ENCODE peak calls at places on chromosome 17, in six cellular contexts. H, B, D, J, F and A are unnamed samples.
A peak's percentile ranks its signal among the peaks of the same experiment; 100 is the strongest.

GRCh38 chr17:78366109-78366848 is 6.4 kb upstream of the SOCS3 start:
- DNase-seq in H (no peak), B (no peak), D (no peak), J (no peak), F (no peak), A (no peak)

GRCh38 chr17:8488931-8489330 is 53.2 kb downstream of the NDEL1 start:
- DNase-seq in H (no peak), B (no peak), D (no peak), J (no peak), F (no peak), A (peak; percentile 3)

GRCh38 chr17:13362341-13363122 is 239.2 kb downstream of the HS3ST3A1 start:
- DNase-seq in H (no peak), B (no peak), D (no peak), J (no peak), F (no peak), A (no peak)

GRCh38 chr17:13953871-13954270 is 115.4 kb upstream of the COX10 start:
- DNase-seq in H (no peak), B (no peak), D (no peak), J (no peak), F (no peak), A (no peak)

GRCh38 chr17:3804503-3804931 is 3.5 kb upstream of the ITGAE start:
- DNase-seq in H (no peak), B (peak; percentile 63), D (no peak), J (peak; percentile 58), F (no peak), A (no peak)

GRCh38 chr17:8108972-8109668 is 9.2 kb downstream of the ALOXE3 start:
- DNase-seq in H (no peak), B (no peak), D (no peak), J (no peak), F (no peak), A (no peak)

GRCh38 chr17:9470171-9470570 is 105.4 kb downstream of the STX8 start:
- DNase-seq in H (no peak), B (peak; percentile 25), D (no peak), J (no peak), F (no peak), A (no peak)

GRCh38 chr17:37717627-37718382 is 27.1 kb downstream of the HNF1B start:
- DNase-seq in H (no peak), B (no peak), D (no peak), J (no peak), F (no peak), A (no peak)

GRCh38 chr17:46876353-46876887 is 25.0 kb downstream of the WNT9B start:
- DNase-seq in H (peak; percentile 63), B (no peak), D (peak; percentile 61), J (peak; percentile 53), F (no peak), A (no peak)

GRCh38 chr17:9252525-9252924 is 231.2 kb downstream of the NTN1 start:
- DNase-seq in H (no peak), B (no peak), D (no peak), J (no peak), F (no peak), A (no peak)

GRCh38 chr17:79340771-79341528 is 266.3 kb downstream of the ENGASE start:
- DNase-seq in H (no peak), B (peak; percentile 81), D (no peak), J (no peak), F (no peak), A (no peak)

GRCh38 chr17:50361561-50362480 is 11.2 kb downstream of the MRPL27 start:
- DNase-seq in H (peak; percentile 89), B (no peak), D (peak; percentile 60), J (peak; percentile 75), F (peak; percentile 34), A (peak; percentile 63)

GRCh38 chr17:49851387-49852291 is 3.8 kb upstream of the TAC4 start:
- DNase-seq in H (peak; percentile 82), B (no peak), D (no peak), J (peak; percentile 56), F (no peak), A (peak; percentile 57)

GRCh38 chr17:6927290-6927844 is 68.5 kb upstream of the ALOX12 start:
- DNase-seq in H (no peak), B (no peak), D (no peak), J (no peak), F (no peak), A (no peak)

GRCh38 chr17:17495448-17496188 is 577 bp downstream of the RASD1 start:
- DNase-seq in H (no peak), B (no peak), D (no peak), J (no peak), F (no peak), A (no peak)

GRCh38 chr17:43998552-43998951 is 5.9 kb upstream of the NAGS start:
- DNase-seq in H (no peak), B (no peak), D (no peak), J (no peak), F (no peak), A (no peak)

GRCh38 chr17:22142091-22142490 is 449.8 kb downstream of the KCNJ18 start:
- DNase-seq in H (no peak), B (no peak), D (no peak), J (no peak), F (no peak), A (no peak)

GRCh38 chr17:42692489-42692888 is 10.2 kb downstream of the CNTNAP1 start:
- DNase-seq in H (no peak), B (no peak), D (no peak), J (no peak), F (no peak), A (no peak)

GRCh38 chr17:49497147-49498036 is 2.3 kb downstream of the NGFR start:
- DNase-seq in H (no peak), B (no peak), D (no peak), J (no peak), F (no peak), A (no peak)

GRCh38 chr17:59221159-59221847 is 992 bp downstream of the GDPD1 start:
- DNase-seq in H (peak; percentile 42), B (no peak), D (no peak), J (no peak), F (no peak), A (no peak)

GRCh38 chr17:67359960-67360817 is 6.2 kb downstream of the PSMD12 start:
- DNase-seq in H (peak; percentile 58), B (no peak), D (peak; percentile 46), J (no peak), F (no peak), A (no peak)
- TF ChIP-seq ZNF274 in H (no peak), B (no peak), D (no peak), J (no peak), F (no peak), A (no peak)

GRCh38 chr17:81139428-81139827 is 25.9 kb upstream of the PVALEF start:
- DNase-seq in H (no peak), B (no peak), D (no peak), J (no peak), F (no peak), A (no peak)
- H3K4me1 ChIP-seq in H (peaks cover 52% of the 10 kb centered on the region), B (no peaks in the 10 kb centered on the region), D (peaks cover 12% of the 10 kb centered on the region), J (peaks cover 35% of the 10 kb centered on the region), F (no peaks in the 10 kb centered on the region), A (peaks cover 9% of the 10 kb centered on the region)

GRCh38 chr17:5184284-5184683 is 7.4 kb downstream of the ZNF594 start:
- DNase-seq in H (no peak), B (no peak), D (no peak), J (no peak), F (no peak), A (no peak)
- H3K9me3 ChIP-seq in H (peaks cover 27% of the 10 kb centered on the region), B (peaks cover 65% of the 10 kb centered on the region), D (peaks cover 71% of the 10 kb centered on the region), J (peaks cover 31% of the 10 kb centered on the region), F (peaks cover 87% of the 10 kb centered on the region), A (peaks cover 100% of the 10 kb centered on the region)

DNA sequence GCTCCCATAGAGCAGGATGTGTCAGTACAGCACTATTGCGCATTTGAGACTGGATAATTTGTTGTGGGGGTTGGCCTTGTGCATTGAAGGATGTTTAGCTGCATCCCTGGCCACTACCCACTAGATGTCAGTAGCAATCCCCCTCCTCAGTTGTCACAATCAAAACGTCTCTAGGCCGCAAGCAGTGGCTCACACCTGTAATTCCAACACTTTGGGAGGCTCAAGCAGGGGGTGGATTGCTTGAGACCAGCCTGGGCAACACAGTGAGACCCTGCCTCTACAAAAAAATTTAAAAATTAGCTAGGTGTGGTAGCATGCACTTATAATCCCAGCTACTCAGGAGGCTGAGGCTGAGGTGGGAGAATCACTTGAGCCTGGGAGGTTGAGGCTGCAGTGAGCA is 48.4 kb downstream of the CENPV start:
- DNase-seq in H (no peak), B (no peak), D (no peak), J (peak; percentile 63), F (no peak), A (peak; percentile 36)
- TF ChIP-seq ZNF274 in H (no peak), B (no peak), D (no peak), J (no peak), F (no peak), A (no peak)

DNA sequence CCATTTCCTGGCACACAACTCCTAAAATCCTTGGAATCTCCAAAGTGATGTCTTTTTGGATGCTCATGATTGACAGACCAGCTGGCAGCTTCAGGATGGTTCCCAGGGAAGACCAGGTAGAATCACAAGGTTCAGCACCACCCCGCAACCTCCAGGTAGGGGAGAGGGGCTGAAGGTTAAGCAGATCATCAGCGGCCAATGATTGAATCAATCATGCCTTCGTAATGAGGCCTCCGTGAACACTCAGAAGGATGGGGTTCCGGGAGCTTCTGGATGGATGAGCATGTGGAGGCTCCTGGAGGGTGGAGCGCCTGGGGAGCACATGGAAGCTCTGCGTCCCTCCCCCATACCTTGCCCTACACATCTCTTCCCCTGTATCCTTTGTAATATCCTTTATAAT is 185.9 kb downstream of the SEC14L1 start:
- DNase-seq in H (no peak), B (no peak), D (no peak), J (no peak), F (no peak), A (no peak)
- H3K4me1 ChIP-seq in H (peaks cover 76% of the 10 kb centered on the region), B (peaks cover 55% of the 10 kb centered on the region), D (peaks cover 67% of the 10 kb centered on the region), J (peaks cover 72% of the 10 kb centered on the region), F (peaks cover 12% of the 10 kb centered on the region), A (peaks cover 28% of the 10 kb centered on the region)

GRCh38 chr17:27081002-27081638 is 212.8 kb upstream of the WSB1 start:
- DNase-seq in H (no peak), B (no peak), D (no peak), J (no peak), F (no peak), A (no peak)
- H3K9me3 ChIP-seq in H (no peaks in the 10 kb centered on the region), B (no peaks in the 10 kb centered on the region), D (no peaks in the 10 kb centered on the region), J (no peaks in the 10 kb centered on the region), F (peaks cover 65% of the 10 kb centered on the region), A (no peaks in the 10 kb centered on the region)